ENCODE peak calls at places on chromosomes 7 and 10, in seven cellular contexts. F is cardiac muscle cell; X is naive thymus-derived CD4-positive, alpha-beta T cell; S is astrocyte; N is GM12878; I is tibial artery; T is GM23248. R is an unnamed sample. For H3K36me3, the result is how much of the 10 kb centered on the place peaks cover.

GRCh38 chr10:78375854-78376785 is 342.5 kb downstream of the RPS24 start:
- DNase-seq in S (no peak), T (no peak), F (peak), N (no peak), X (no peak), I (no peak), R (no peak)

GRCh38 chr10:76442113-76442512 is 1010.7 kb downstream of the LRMDA start:
- DNase-seq in X (no peak), T (no peak), N (no peak), S (peak), F (no peak), I (no peak), R (no peak)

GRCh38 chr10:126013489-126014281 is 117.3 kb downstream of the FANK1 start:
- DNase-seq in F (peak), T (peak), I (no peak), S (peak), X (no peak), N (no peak), R (peak)

GRCh38 chr7:84981038-84981601 is 205.7 kb downstream of the SEMA3D start:
- DNase-seq in X (no peak), I (no peak), N (no peak), S (no peak), T (peak), F (peak), R (no peak)

GRCh38 chr10:27355918-27356573 is 115.4 kb upstream of the ACBD5 start:
- DNase-seq in X (no peak), F (peak), T (no peak), I (no peak), N (no peak), S (no peak), R (no peak)

GRCh38 chr10:99836711-99837110 is 54.3 kb downstream of the ABCC2 start:
- DNase-seq in X (no peak), N (no peak), F (no peak), S (no peak), I (no peak), T (no peak), R (no peak)

GRCh38 chr7:7228472-7228871 is 46.1 kb downstream of the C1GALT1 start:
- DNase-seq in N (no peak), F (peak), X (no peak), T (peak), I (no peak), S (peak), R (no peak)

GRCh38 chr10:97336942-97337719 is 2.6 kb upstream of the FRAT2 start:
- DNase-seq in F (no peak), S (no peak), T (no peak), X (no peak), I (no peak), N (no peak), R (peak)

GRCh38 chr7:143435266-143435665 is 8.0 kb upstream of the TAS2R60 start:
- DNase-seq in N (no peak), X (no peak), T (peak), S (no peak), F (no peak), I (no peak), R (no peak)

GRCh38 chr10:15237351-15237750 is 68.9 kb upstream of the NMT2 start:
- DNase-seq in F (peak), T (peak), I (no peak), N (no peak), X (no peak), S (peak), R (peak)

GRCh38 chr10:95478935-95479334 is 82.2 kb downstream of the SORBS1 start:
- DNase-seq in T (peak), I (no peak), X (no peak), S (no peak), F (peak), N (no peak), R (no peak)

GRCh38 chr10:71084061-71084817 is 128.1 kb upstream of the UNC5B start:
- DNase-seq in F (no peak), S (no peak), T (no peak), N (no peak), X (no peak), I (peak), R (no peak)

GRCh38 chr10:111023060-111023459 is 53.8 kb upstream of the ADRA2A start:
- DNase-seq in S (no peak), N (no peak), T (no peak), X (peak), I (no peak), F (no peak), R (no peak)

GRCh38 chr10:111018021-111018420 is 58.8 kb upstream of the ADRA2A start:
- DNase-seq in T (peak), S (peak), X (no peak), I (no peak), F (no peak), N (no peak), R (no peak)

GRCh38 chr10:111017093-111017492 is 59.7 kb upstream of the ADRA2A start:
- DNase-seq in F (no peak), N (no peak), S (no peak), T (no peak), I (no peak), X (no peak), R (no peak)
- H3K36me3 ChIP-seq in F (under half), N (under half), S (under half), T (under half), I (under half), X (under half), R (under half)

GRCh38 chr7:5211730-5212482 is 21.9 kb downstream of the WIPI2 start:
- DNase-seq in T (no peak), F (no peak), X (no peak), I (peak), S (no peak), N (no peak), R (no peak)
- H3K36me3 ChIP-seq in T (under half), F (under half), X (under half), I (half or more), S (under half), N (under half), R (under half)

GRCh38 chr10:45386657-45387056 is 12.6 kb downstream of the ALOX5 start:
- DNase-seq in I (no peak), X (no peak), T (no peak), N (no peak), S (no peak), F (no peak), R (no peak)

GRCh38 chr10:45382591-45382990 is 8.6 kb downstream of the ALOX5 start:
- DNase-seq in N (no peak), F (no peak), S (no peak), I (no peak), T (no peak), X (no peak), R (no peak)

GRCh38 chr10:45379891-45380540 is 6.0 kb downstream of the ALOX5 start:
- DNase-seq in F (no peak), I (peak), T (no peak), N (no peak), S (no peak), X (no peak), R (peak)

GRCh38 chr10:45380903-45381610 is 7.0 kb downstream of the ALOX5 start:
- DNase-seq in N (no peak), S (no peak), I (no peak), X (no peak), F (no peak), T (no peak), R (no peak)

GRCh38 chr10:45383682-45384320 is 9.8 kb downstream of the ALOX5 start:
- DNase-seq in X (no peak), I (no peak), F (no peak), S (no peak), T (no peak), N (no peak), R (no peak)
- H3K36me3 ChIP-seq in X (under half), I (under half), F (under half), S (under half), T (under half), N (under half), R (under half)

DNA sequence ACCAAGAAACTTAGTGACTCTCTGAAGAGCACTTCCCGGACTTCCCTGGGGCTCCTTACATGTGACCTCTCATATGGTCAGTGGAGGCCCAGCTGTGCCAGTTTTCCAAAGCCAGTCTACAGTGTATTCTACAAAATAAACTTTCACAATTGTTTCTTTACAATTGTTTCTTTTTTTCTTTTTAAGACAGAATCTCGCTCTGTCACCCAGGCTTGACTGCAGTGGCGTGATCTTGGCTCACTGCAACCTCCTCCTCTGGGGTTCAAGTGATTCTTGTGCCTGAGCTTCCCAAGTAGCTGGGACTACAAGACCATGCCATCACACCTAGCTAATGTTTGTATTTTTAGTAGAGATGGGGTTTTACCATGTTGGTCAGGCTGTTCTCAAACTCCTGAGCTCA is 25.9 kb downstream of the CYP17A1 start:
- DNase-seq in N (no peak), F (no peak), I (no peak), X (no peak), S (no peak), T (no peak), R (no peak)
- H3K36me3 ChIP-seq in N (under half), F (under half), I (half or more), X (under half), S (under half), T (under half), R (under half)

GRCh38 chr10:98433371-98433770 is 13.4 kb downstream of the HPS1 start:
- DNase-seq in I (no peak), N (no peak), T (no peak), F (no peak), S (no peak), X (no peak), R (no peak)

GRCh38 chr10:98429320-98430072 is 14.5 kb upstream of the PYROXD2 start:
- DNase-seq in S (no peak), I (no peak), F (no peak), X (no peak), N (no peak), T (no peak), R (no peak)

GRCh38 chr10:98432330-98432729 is 14.4 kb downstream of the HPS1 start:
- DNase-seq in S (no peak), T (no peak), N (no peak), I (no peak), X (no peak), F (no peak), R (no peak)

GRCh38 chr10:98431016-98431415 is 15.7 kb downstream of the HPS1 start:
- DNase-seq in F (no peak), S (no peak), T (no peak), I (no peak), N (no peak), X (no peak), R (no peak)

GRCh38 chr10:98430427-98430826 is 15.4 kb upstream of the PYROXD2 start:
- DNase-seq in X (no peak), N (no peak), S (no peak), I (no peak), T (no peak), F (no peak), R (no peak)
- H3K36me3 ChIP-seq in X (under half), N (under half), S (under half), I (half or more), T (under half), F (under half), R (under half)

DNA sequence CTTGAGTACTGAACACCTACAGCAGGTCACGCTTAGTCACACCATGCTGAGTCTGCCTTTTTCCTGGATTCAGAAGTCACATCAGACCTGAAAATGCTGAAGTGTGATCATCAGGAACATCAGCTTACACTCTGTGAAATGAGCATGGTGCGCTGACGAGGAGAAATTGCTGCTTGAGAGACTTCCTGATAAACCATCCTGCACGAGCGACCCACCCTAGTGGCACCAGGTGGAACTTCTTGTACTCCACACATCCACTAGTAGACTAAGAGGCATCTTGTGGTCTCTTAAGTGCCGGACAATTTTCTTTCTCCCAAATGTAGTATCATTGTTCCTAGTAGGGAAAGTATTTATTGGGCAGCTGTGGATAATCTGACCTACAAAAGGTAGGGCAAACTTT is 51.8 kb upstream of the MRLN start:
- DNase-seq in X (no peak), F (peak), I (no peak), T (peak), S (no peak), N (no peak), R (peak)
- H3K36me3 ChIP-seq in X (under half), F (under half), I (half or more), T (under half), S (under half), N (under half), R (under half)

GRCh38 chr7:4714767-4715384 is 32.8 kb downstream of the FOXK1 start:
- DNase-seq in S (no peak), T (no peak), X (no peak), N (no peak), F (no peak), I (no peak), R (no peak)
- H3K36me3 ChIP-seq in S (under half), T (under half), X (under half), N (under half), F (under half), I (under half), R (under half)

GRCh38 chr10:7625009-7625408 is 41.8 kb downstream of the ITIH5 start:
- DNase-seq in I (no peak), F (no peak), T (no peak), N (no peak), X (no peak), S (no peak), R (no peak)
- H3K36me3 ChIP-seq in I (under half), F (under half), T (under half), N (under half), X (under half), S (under half), R (under half)

GRCh38 chr7:30596043-30596641 is 1.5 kb downstream of the GARS1 start:
- DNase-seq in S (no peak), T (peak), F (peak), I (no peak), N (no peak), X (no peak), R (peak)

GRCh38 chr7:30598121-30598876 is 3.6 kb downstream of the GARS1 start:
- DNase-seq in N (no peak), X (no peak), F (peak), T (peak), I (no peak), S (no peak), R (no peak)

GRCh38 chr7:30595461-30596042 is 874 bp downstream of the GARS1 start:
- DNase-seq in I (no peak), S (no peak), F (peak), X (no peak), N (peak), T (peak), R (no peak)

GRCh38 chr7:30594540-30595460 is at the start of gene GARS1:
- DNase-seq in S (peak), X (peak), N (peak), T (peak), F (peak), I (peak), R (peak)

DNA sequence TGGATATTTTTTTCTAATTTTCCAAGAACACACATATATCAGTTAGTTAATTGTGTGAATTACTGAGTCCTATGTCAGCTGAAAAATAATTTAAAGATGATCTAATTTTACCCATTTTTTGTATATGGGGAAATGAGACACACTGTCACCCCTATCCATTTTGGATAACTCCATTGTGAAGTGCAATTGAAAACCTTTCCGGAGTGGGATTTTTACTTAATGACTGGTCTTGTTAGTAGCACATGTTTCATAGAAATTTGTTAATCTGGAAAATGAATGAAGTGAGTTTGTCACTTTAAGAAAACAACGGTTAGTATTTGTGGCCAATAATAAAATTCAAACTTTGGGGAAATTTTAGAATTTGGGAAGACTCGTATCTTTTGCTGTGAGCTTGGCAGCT is 2.0 kb downstream of the GARS1 start:
- DNase-seq in N (no peak), T (peak), F (no peak), I (no peak), X (no peak), S (no peak), R (no peak)
- H3K36me3 ChIP-seq in N (under half), T (half or more), F (under half), I (under half), X (under half), S (under half), R (under half)